ENCODE peak calls at places on chromosomes 3 and 15, in five cellular contexts. O, X, K, P and Y are unnamed samples.

GRCh38 chr3:150760431-150761200 is 2.4 kb downstream of the SIAH2 start:
- DNase-seq in P (no peak), K (no peak), X (no peak), O (no peak), Y (no peak)

GRCh38 chr3:190862209-190863118 is at the start of gene GMNC:
- DNase-seq in P (peak; percentile 60), X (peak; percentile 86), O (peak; percentile 76), K (peak; percentile 94), Y (peak; percentile 60)

GRCh38 chr3:154615451-154615850 is 185.5 kb upstream of the GPR149 start:
- DNase-seq in O (no peak), K (no peak), X (no peak), P (no peak), Y (no peak)

GRCh38 chr15:100383302-100384107 is 41.7 kb upstream of the ADAMTS17 start:
- DNase-seq in O (peak; percentile 9), P (no peak), K (no peak), X (peak; percentile 23), Y (peak; percentile 46)

GRCh38 chr3:12618426-12618825 is 45.5 kb downstream of the RAF1 start:
- DNase-seq in P (no peak), K (no peak), X (no peak), O (no peak), Y (no peak)

GRCh38 chr15:87736401-87736800 is 520.1 kb downstream of the NTRK3 start:
- DNase-seq in K (no peak), O (peak; percentile 26), P (no peak), X (no peak), Y (no peak)

GRCh38 chr3:1087066-1087555 is 5.7 kb upstream of the CNTN6 start:
- DNase-seq in P (peak; percentile 36), X (peak; percentile 51), O (peak; percentile 92), K (no peak), Y (peak; percentile 0)

GRCh38 chr3:60053518-60054265 is 1003.9 kb upstream of the CFAP20DC start:
- DNase-seq in O (peak; percentile 63), X (no peak), P (no peak), K (no peak), Y (no peak)

GRCh38 chr3:57818772-57819171 is 62.7 kb downstream of the SLMAP start:
- DNase-seq in K (no peak), X (no peak), O (no peak), P (no peak), Y (no peak)

GRCh38 chr3:171932153-171932567 is 89.0 kb downstream of the TMEM212 start:
- DNase-seq in O (no peak), X (no peak), P (no peak), K (no peak), Y (no peak)

GRCh38 chr15:50883903-50884302 is 24.6 kb upstream of the AP4E1 start:
- DNase-seq in K (no peak), P (no peak), X (no peak), O (peak; percentile 37), Y (peak; percentile 29)

GRCh38 chr3:42071720-42072582 is 19.2 kb upstream of the TRAK1 start:
- DNase-seq in X (peak; percentile 94), O (peak; percentile 43), P (peak; percentile 58), K (peak; percentile 29), Y (peak; percentile 83)

GRCh38 chr3:1693145-1693544 is 405.5 kb upstream of the CNTN4 start:
- DNase-seq in P (no peak), K (no peak), O (no peak), X (no peak), Y (no peak)

GRCh38 chr3:99172736-99173657 is 271.5 kb upstream of the DCBLD2 start:
- DNase-seq in P (no peak), O (peak; percentile 78), X (peak; percentile 27), K (no peak), Y (peak; percentile 34)

GRCh38 chr3:53850895-53851294 is 4.5 kb downstream of the IL17RB start:
- DNase-seq in K (no peak), O (peak; percentile 6), X (no peak), P (no peak), Y (no peak)

GRCh38 chr3:169215953-169216352 is 447.6 kb downstream of the MECOM start:
- DNase-seq in K (no peak), P (no peak), O (no peak), X (no peak), Y (no peak)

GRCh38 chr3:53739926-53740325 is 106.3 kb downstream of the CHDH start:
- DNase-seq in P (no peak), K (no peak), O (no peak), X (no peak), Y (no peak)

DNA sequence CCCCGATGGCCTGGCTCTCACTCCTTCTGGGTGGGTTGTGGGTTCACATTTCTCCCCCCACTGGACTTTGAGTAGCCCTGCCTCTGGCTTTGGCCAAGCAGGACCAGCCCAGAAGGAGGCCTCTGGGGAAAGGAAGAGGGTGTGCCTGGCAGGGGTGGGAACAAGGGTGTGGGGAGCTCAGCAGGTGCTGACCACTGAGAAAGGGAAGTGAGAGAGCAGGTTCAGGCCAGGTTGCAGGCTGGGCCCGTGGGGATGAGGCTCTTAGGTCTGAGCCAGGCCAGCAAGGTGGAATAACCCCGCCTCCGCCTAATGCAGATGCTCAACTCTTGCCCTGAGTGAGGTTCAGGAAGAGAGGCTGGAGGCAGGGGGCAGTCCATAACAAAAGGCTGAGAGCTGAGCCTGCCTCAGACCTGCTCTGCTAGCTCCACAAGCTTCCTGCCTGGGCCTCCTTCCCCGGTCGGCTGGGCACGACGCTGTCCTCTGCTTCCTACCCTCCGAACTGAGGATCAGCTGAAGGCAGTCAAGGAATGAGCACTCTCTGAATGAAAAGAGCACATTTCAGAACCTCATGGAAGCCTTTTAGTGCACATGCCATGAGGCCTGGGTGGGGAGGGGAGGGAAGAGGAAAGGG is 82.7 kb downstream of the TLE3 start:
- DNase-seq in O (no peak), X (no peak), P (no peak), K (no peak), Y (no peak)
- TF ChIP-seq CTCF in O (no peak), X (no peak), P (no peak), K (no peak), Y (no peak)

GRCh38 chr3:186108106-186108940 is 566 bp downstream of the ETV5 start:
- DNase-seq in K (peak; percentile 91), P (peak; percentile 62), O (peak; percentile 61), X (no peak), Y (peak; percentile 70)

GRCh38 chr3:186107148-186108105 is 1.5 kb downstream of the ETV5 start:
- DNase-seq in O (peak; percentile 55), P (peak; percentile 61), X (peak; percentile 66), K (peak; percentile 91), Y (peak; percentile 77)

GRCh38 chr3:186110975-186111974 is 2.4 kb upstream of the ETV5 start:
- DNase-seq in P (no peak), X (no peak), K (no peak), O (no peak), Y (no peak)

GRCh38 chr3:186108941-186109865 is at the start of gene ETV5:
- DNase-seq in O (peak; percentile 100), K (peak; percentile 98), P (peak; percentile 99), X (peak; percentile 99), Y (peak; percentile 100)

DNA sequence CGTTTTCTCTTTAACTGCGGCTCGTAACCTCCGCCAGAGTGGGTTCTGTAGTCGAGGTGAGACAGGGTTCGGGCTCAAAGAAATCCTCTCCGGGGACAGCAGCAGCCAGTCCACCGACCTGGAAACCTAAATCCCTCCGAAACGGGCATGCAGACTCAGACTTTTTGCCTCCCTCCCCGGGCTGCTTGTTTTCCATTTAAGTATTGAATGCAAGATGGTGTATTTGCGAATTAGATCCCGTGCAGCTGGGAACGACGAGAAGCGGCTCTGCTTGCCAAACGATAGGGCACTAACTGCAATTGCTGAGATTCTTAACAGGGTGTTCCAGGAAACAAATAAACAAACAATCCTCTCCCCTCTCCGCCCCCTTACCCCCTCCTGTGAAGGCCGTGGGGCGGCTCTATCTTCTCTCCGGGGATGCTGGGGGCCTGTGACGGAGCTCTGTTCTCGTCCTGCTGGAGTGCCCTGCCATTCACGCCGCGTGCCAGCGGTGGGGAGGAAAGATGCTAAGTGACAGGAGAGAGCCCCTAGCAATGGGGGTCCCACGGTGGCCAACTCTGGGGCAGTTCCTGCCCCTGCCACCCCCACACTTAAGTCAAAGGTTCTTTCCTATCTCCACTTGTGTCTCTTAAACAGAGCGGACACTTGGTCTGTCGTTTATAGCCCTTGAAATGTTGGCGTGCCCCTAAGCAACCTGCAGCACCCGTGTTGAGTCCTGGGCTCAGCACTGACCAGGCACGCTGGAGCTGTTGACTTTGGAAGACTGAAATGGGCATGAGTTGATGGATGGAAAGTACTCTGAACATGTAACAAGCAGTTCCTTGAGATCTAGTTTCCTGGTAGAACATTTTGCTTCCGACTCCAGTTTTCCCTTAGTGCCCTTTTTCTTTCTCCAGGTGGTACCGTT is 1.3 kb upstream of the ETV5 start:
- DNase-seq in P (peak; percentile 41), K (peak; percentile 48), X (no peak), O (peak; percentile 29), Y (no peak)
- H3K27ac ChIP-seq in P (no peak overlapping the region), K (peak overlapping the region; percentile 86), X (peak overlapping the region; percentile 62), O (peak overlapping the region; percentile 76), Y (peak overlapping the region; percentile 82)

GRCh38 chr3:179732661-179733348 is 80.0 kb downstream of the USP13 start:
- DNase-seq in P (no peak), X (no peak), O (no peak), K (no peak), Y (no peak)

GRCh38 chr3:179734497-179735281 is 81.8 kb downstream of the USP13 start:
- DNase-seq in P (no peak), X (no peak), O (no peak), K (no peak), Y (peak; percentile 33)

GRCh38 chr3:179738998-179739397 is 86.2 kb downstream of the USP13 start:
- DNase-seq in O (no peak), P (no peak), K (peak; percentile 45), X (no peak), Y (no peak)

GRCh38 chr3:179733797-179734196 is 81.0 kb downstream of the USP13 start:
- DNase-seq in K (no peak), P (no peak), X (no peak), O (no peak), Y (no peak)

DNA sequence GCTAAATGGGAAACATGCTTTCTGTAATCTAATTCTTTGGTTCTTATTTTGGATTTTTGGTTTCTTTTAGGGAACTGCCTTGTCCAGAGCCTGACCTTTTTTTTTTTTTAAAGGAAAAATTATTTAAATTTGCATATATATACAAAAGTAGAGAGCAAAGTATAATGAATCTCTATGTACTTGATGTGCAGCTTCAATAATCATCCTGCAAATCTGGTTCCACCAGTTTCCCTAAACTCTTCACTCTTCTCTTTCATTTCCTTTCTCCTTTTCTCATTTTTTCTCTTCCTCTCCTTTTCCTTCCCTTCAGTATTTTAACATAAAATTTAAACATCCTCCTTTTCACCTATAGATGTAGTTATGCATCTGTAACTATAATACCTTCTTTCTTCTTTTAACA is 82.5 kb downstream of the USP13 start:
- DNase-seq in K (no peak), P (no peak), X (no peak), O (no peak), Y (no peak)
- TF ChIP-seq CTCF in K (no peak), P (no peak), X (no peak), O (no peak), Y (no peak)

DNA sequence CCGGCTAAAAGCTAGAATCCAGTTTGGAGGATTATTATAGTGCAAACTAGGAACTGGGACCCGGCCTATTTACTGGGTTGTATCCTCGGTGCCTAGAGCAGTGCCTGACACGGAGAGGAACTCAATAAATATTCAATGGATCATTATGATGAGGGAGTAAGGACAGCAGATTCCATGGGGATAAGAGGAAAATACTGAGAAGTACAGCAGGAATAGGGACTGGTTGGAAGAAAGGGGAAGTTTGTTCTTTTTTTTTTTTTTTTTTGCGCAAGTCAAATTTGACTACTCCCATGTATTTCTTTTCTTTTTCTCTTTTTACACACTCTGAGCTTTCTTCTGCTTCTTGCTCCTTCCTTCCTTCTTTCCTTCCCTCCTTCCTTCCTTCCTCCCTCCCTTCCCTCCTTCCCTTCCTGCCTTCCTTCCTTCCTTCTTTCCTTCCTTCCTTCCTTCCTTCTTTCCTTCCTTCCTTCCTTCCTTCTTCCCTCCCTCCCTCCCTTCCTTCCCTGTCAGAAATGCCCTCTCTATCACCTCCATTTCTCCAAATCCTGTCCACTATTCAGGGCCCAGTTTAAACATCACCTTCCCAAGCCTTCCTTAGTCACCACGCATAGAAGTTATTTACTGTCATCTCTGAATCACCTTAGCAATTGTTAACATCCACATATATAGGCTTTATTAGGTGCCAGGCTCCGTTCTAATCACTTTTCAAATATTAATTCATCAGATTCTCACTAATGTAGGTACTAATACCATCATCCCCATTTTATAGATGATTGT is 903 bp upstream of the MAGEF1 start:
- DNase-seq in O (no peak), X (no peak), P (no peak), K (no peak), Y (peak; percentile 28)
- H3K27ac ChIP-seq in O (no peak overlapping the region), X (peak overlapping the region; percentile 93), P (peak overlapping the region; percentile 89), K (peak overlapping the region; percentile 96), Y (peak overlapping the region; percentile 94)